ENCODE peak calls at places on chromosomes 12 and 14, in eight cellular contexts. J is spleen; N is stimulated activated CD8-positive, alpha-beta memory T cell treated with anti-CD3 and anti-CD28 coated beads, Interleukin-4, amount 100 ng/mL, for 1 hour; F is left cardiac atrium; L is HT1080; T is islet precursor cell; D is GF-D8; H is amniotic stem cell. G is an unnamed sample.

GRCh38 chr14:32217301-32217700 is 14.2 kb upstream of the RNU6-8 start:
- DNase-seq in D (no peak), T (no peak), F (no peak), H (no peak), J (no peak), N (no peak), L (no peak), G (no peak)

GRCh38 chr12:44314007-44314500 is 478.2 kb downstream of the TMEM117 start:
- DNase-seq in N (no peak), H (no peak), J (no peak), L (peak), D (no peak), T (no peak), F (no peak), G (no peak)

GRCh38 chr12:128815779-128816642 is 7.7 kb downstream of the SLC15A4 start:
- DNase-seq in F (no peak), N (no peak), J (no peak), T (no peak), L (no peak), H (no peak), D (no peak), G (no peak)

GRCh38 chr12:2957816-2958431 is 1.3 kb upstream of the TEAD4 start:
- DNase-seq in D (peak), N (no peak), H (no peak), F (no peak), T (no peak), L (no peak), J (no peak), G (no peak)

GRCh38 chr12:53591301-53592206 is 34.6 kb downstream of the ATF7 start:
- DNase-seq in T (no peak), H (no peak), D (no peak), N (no peak), L (no peak), F (no peak), J (no peak), G (no peak)

GRCh38 chr12:107349008-107349747 is 255.8 kb upstream of the CRY1 start:
- DNase-seq in T (peak), D (no peak), J (no peak), F (no peak), H (peak), L (peak), N (no peak), G (no peak)

GRCh38 chr14:103404920-103405319 is 19.7 kb downstream of the MARK3 start:
- DNase-seq in N (no peak), L (no peak), H (no peak), F (peak), D (no peak), J (no peak), T (no peak), G (no peak)

GRCh38 chr12:120755269-120755668 is 29.6 kb downstream of the ACADS start:
- DNase-seq in N (no peak), T (no peak), F (no peak), H (no peak), D (no peak), L (no peak), J (no peak), G (no peak)

GRCh38 chr12:642633-643477 is 20.4 kb downstream of the NINJ2 start:
- DNase-seq in F (peak), N (peak), H (no peak), T (peak), L (no peak), J (peak), D (peak), G (peak)

GRCh38 chr14:41285193-41285748 is 321.4 kb upstream of the LRFN5 start:
- DNase-seq in L (peak), J (no peak), D (no peak), N (no peak), H (no peak), T (peak), F (peak), G (no peak)

GRCh38 chr12:49358548-49359141 is 8.6 kb upstream of the SPATS2 start:
- DNase-seq in J (no peak), F (no peak), T (peak), L (peak), N (no peak), H (no peak), D (peak), G (peak)

GRCh38 chr14:65255583-65256443 is 153.5 kb upstream of the MAX start:
- DNase-seq in T (peak), J (no peak), L (peak), D (no peak), H (no peak), F (no peak), N (no peak), G (no peak)

GRCh38 chr14:90995785-90996184 is 64.7 kb downstream of the RPS6KA5 start:
- DNase-seq in T (no peak), D (no peak), H (no peak), F (no peak), N (no peak), L (no peak), J (no peak), G (no peak)

GRCh38 chr12:115785548-115785947 is 491.9 kb downstream of the MED13L start:
- DNase-seq in H (no peak), L (no peak), J (no peak), F (no peak), T (peak), N (no peak), D (no peak), G (no peak)

GRCh38 chr12:24933694-24934407 is 15.1 kb downstream of the BCAT1 start:
- DNase-seq in H (no peak), J (no peak), D (no peak), N (no peak), T (no peak), L (no peak), F (no peak), G (no peak)

GRCh38 chr14:102370305-102370809 is 7.6 kb downstream of the TECPR2 start:
- DNase-seq in N (no peak), L (no peak), D (peak), F (peak), J (peak), T (no peak), H (no peak), G (no peak)

GRCh38 chr12:31118347-31118830 is 44.7 kb downstream of the DDX11 start:
- DNase-seq in T (peak), J (peak), N (no peak), F (peak), H (no peak), L (peak), D (no peak), G (no peak)

GRCh38 chr14:91810699-91811098 is 56.6 kb downstream of the TC2N start:
- DNase-seq in N (no peak), F (no peak), L (no peak), J (no peak), D (no peak), H (no peak), T (no peak), G (no peak)

GRCh38 chr12:30972035-30972434 is 45.5 kb downstream of the TSPAN11 start:
- DNase-seq in L (no peak), F (no peak), J (no peak), N (no peak), T (no peak), H (no peak), D (no peak), G (no peak)

GRCh38 chr12:58117201-58117600 is 175.8 kb downstream of the ATP23 start:
- DNase-seq in N (no peak), F (no peak), H (no peak), D (no peak), J (no peak), L (peak), T (no peak), G (no peak)

GRCh38 chr14:101257551-101257950 is 303.7 kb upstream of the DIO3 start:
- DNase-seq in H (no peak), D (no peak), F (no peak), N (no peak), L (no peak), T (no peak), J (no peak), G (no peak)

GRCh38 chr14:88323086-88323519 is at the start of gene KCNK10:
- DNase-seq in H (no peak), L (no peak), N (no peak), F (no peak), J (no peak), D (no peak), T (no peak), G (no peak)

GRCh38 chr12:2959508-2960431 is 573 bp downstream of the TEAD4 start:
- DNase-seq in J (peak), D (no peak), H (peak), L (peak), T (peak), N (no peak), F (peak), G (peak)

GRCh38 chr12:15364221-15365170 is 42.2 kb downstream of the PTPRO start:
- DNase-seq in J (no peak), H (no peak), D (no peak), N (no peak), F (no peak), T (peak), L (peak), G (no peak)

GRCh38 chr14:103433902-103434563 is 48.8 kb downstream of the MARK3 start:
- DNase-seq in H (no peak), F (no peak), L (no peak), J (no peak), T (no peak), N (no peak), D (no peak), G (no peak)

GRCh38 chr12:110183386-110183785 is 59.2 kb downstream of the IFT81 start:
- DNase-seq in N (no peak), J (no peak), F (no peak), H (no peak), T (no peak), D (no peak), L (no peak), G (no peak)

GRCh38 chr12:21940549-21940948 is 677 bp downstream of the ABCC9 start:
- DNase-seq in F (no peak), T (no peak), L (no peak), N (no peak), J (no peak), H (no peak), D (no peak), G (no peak)

GRCh38 chr12:21413369-21414277 is 23.8 kb upstream of the PYROXD1 start:
- DNase-seq in H (no peak), F (no peak), J (no peak), N (no peak), D (no peak), L (peak), T (peak), G (no peak)